ENCODE peak calls at places on chromosomes 2 and 18, in five cellular contexts. One of them, this sample, is unnamed.

GRCh38 chr2:190947711-190948251 is 66.2 kb downstream of the STAT1 start:
- DNase-seq in HTR-8/SVneo: peak; percentile 49
- DNase-seq in NCI-H774: no peak
- DNase-seq in dermis microvascular lymphatic vessel endothelial cell: peak; percentile 88
- DNase-seq in RWPE2: no peak
- DNase-seq in this sample: peak; percentile 63

GRCh38 chr18:32771169-32771751 is 1.6 kb downstream of the KLHL14 start:
- DNase-seq in HTR-8/SVneo: no peak
- DNase-seq in NCI-H774: peak; percentile 48
- DNase-seq in dermis microvascular lymphatic vessel endothelial cell: no peak
- DNase-seq in RWPE2: no peak
- DNase-seq in this sample: no peak

GRCh38 chr2:150279673-150280072 is 207.8 kb downstream of the RND3 start:
- DNase-seq in HTR-8/SVneo: no peak
- DNase-seq in NCI-H774: no peak
- DNase-seq in dermis microvascular lymphatic vessel endothelial cell: no peak
- DNase-seq in RWPE2: no peak
- DNase-seq in this sample: no peak

GRCh38 chr2:186726938-186727337 is 33.1 kb downstream of the FAM171B start:
- DNase-seq in HTR-8/SVneo: no peak
- DNase-seq in NCI-H774: no peak
- DNase-seq in dermis microvascular lymphatic vessel endothelial cell: no peak
- DNase-seq in RWPE2: no peak
- DNase-seq in this sample: no peak

GRCh38 chr2:70686577-70687460 is 81.2 kb downstream of the ADD2 start:
- DNase-seq in HTR-8/SVneo: peak; percentile 85
- DNase-seq in NCI-H774: no peak
- DNase-seq in dermis microvascular lymphatic vessel endothelial cell: no peak
- DNase-seq in RWPE2: no peak
- DNase-seq in this sample: peak; percentile 65

GRCh38 chr2:7071916-7072556 is 154.8 kb downstream of the RNF144A start:
- DNase-seq in HTR-8/SVneo: no peak
- DNase-seq in NCI-H774: no peak
- DNase-seq in dermis microvascular lymphatic vessel endothelial cell: no peak
- DNase-seq in RWPE2: no peak
- DNase-seq in this sample: no peak

GRCh38 chr2:120509991-120510735 is 164.2 kb downstream of the INHBB start:
- DNase-seq in HTR-8/SVneo: no peak
- DNase-seq in NCI-H774: no peak
- DNase-seq in dermis microvascular lymphatic vessel endothelial cell: no peak
- DNase-seq in RWPE2: peak; percentile 45
- DNase-seq in this sample: no peak

GRCh38 chr2:9717886-9718451 is 87.2 kb upstream of the YWHAQ start:
- DNase-seq in HTR-8/SVneo: no peak
- DNase-seq in NCI-H774: no peak
- DNase-seq in dermis microvascular lymphatic vessel endothelial cell: no peak
- DNase-seq in RWPE2: no peak
- DNase-seq in this sample: no peak

GRCh38 chr18:48581941-48582340 is 43.1 kb downstream of the CTIF start:
- DNase-seq in HTR-8/SVneo: no peak
- DNase-seq in NCI-H774: no peak
- DNase-seq in dermis microvascular lymphatic vessel endothelial cell: no peak
- DNase-seq in RWPE2: no peak
- DNase-seq in this sample: no peak

GRCh38 chr18:25058520-25058919 is 293.4 kb downstream of the ZNF521 start:
- DNase-seq in HTR-8/SVneo: no peak
- DNase-seq in NCI-H774: no peak
- DNase-seq in dermis microvascular lymphatic vessel endothelial cell: no peak
- DNase-seq in RWPE2: no peak
- DNase-seq in this sample: no peak

GRCh38 chr2:100721693-100722092 is 98.2 kb upstream of the NPAS2 start:
- DNase-seq in HTR-8/SVneo: no peak
- DNase-seq in NCI-H774: no peak
- DNase-seq in dermis microvascular lymphatic vessel endothelial cell: no peak
- DNase-seq in RWPE2: no peak
- DNase-seq in this sample: no peak

GRCh38 chr2:32357545-32358482 is 991 bp downstream of the BIRC6 start:
- DNase-seq in HTR-8/SVneo: no peak
- DNase-seq in NCI-H774: no peak
- DNase-seq in dermis microvascular lymphatic vessel endothelial cell: no peak
- DNase-seq in RWPE2: peak; percentile 55
- DNase-seq in this sample: peak; percentile 48

GRCh38 chr2:233700028-233700635 is 7.4 kb downstream of the UGT1A6 start:
- DNase-seq in HTR-8/SVneo: no peak
- DNase-seq in NCI-H774: no peak
- DNase-seq in dermis microvascular lymphatic vessel endothelial cell: peak; percentile 81
- DNase-seq in RWPE2: no peak
- DNase-seq in this sample: peak; percentile 46

GRCh38 chr2:39408351-39409136 is 28.5 kb downstream of the MAP4K3 start:
- DNase-seq in HTR-8/SVneo: no peak
- DNase-seq in NCI-H774: no peak
- DNase-seq in dermis microvascular lymphatic vessel endothelial cell: no peak
- DNase-seq in RWPE2: no peak
- DNase-seq in this sample: peak; percentile 30

GRCh38 chr2:224039080-224039769 is at the start of gene SERPINE2:
- DNase-seq in HTR-8/SVneo: peak; percentile 89
- DNase-seq in NCI-H774: peak; percentile 25
- DNase-seq in dermis microvascular lymphatic vessel endothelial cell: no peak
- DNase-seq in RWPE2: peak; percentile 67
- DNase-seq in this sample: peak; percentile 73

GRCh38 chr2:64214281-64215115 is 70.3 kb upstream of the PELI1 start:
- DNase-seq in HTR-8/SVneo: no peak
- DNase-seq in NCI-H774: peak; percentile 32
- DNase-seq in dermis microvascular lymphatic vessel endothelial cell: no peak
- DNase-seq in RWPE2: no peak
- DNase-seq in this sample: no peak

GRCh38 chr2:219297766-219298456 is 11.3 kb downstream of the PTPRN start:
- DNase-seq in HTR-8/SVneo: no peak
- DNase-seq in NCI-H774: no peak
- DNase-seq in dermis microvascular lymphatic vessel endothelial cell: no peak
- DNase-seq in RWPE2: no peak
- DNase-seq in this sample: no peak

This sample was measured in trophoblast cell.